ENCODE peak calls at places on chromosomes 1 and 21, in six cellular contexts. One of them, this sample, is unnamed.

GRCh38 chr1:114075546-114076249 is 78.0 kb downstream of the SYT6 start:
- DNase-seq in DND-41: no peak
- DNase-seq in fibroblast of lung: no peak
- DNase-seq in K562: no peak
- DNase-seq in hepatocyte: no peak
- DNase-seq in GM23338: peak; percentile 46
- DNase-seq in this sample: peak; percentile 18

GRCh38 chr1:175834597-175834996 is 91.2 kb upstream of the TNR start:
- DNase-seq in GM23338: no peak
- DNase-seq in DND-41: no peak
- DNase-seq in fibroblast of lung: no peak
- DNase-seq in K562: no peak
- DNase-seq in hepatocyte: no peak
- DNase-seq in this sample: no peak

GRCh38 chr1:229756666-229757065 is 130.6 kb downstream of the URB2 start:
- DNase-seq in DND-41: no peak
- DNase-seq in K562: no peak
- DNase-seq in GM23338: no peak
- DNase-seq in fibroblast of lung: peak; percentile 92
- DNase-seq in hepatocyte: no peak
- DNase-seq in this sample: no peak

GRCh38 chr1:54227091-54227602 is 27.2 kb downstream of the MRPL37 start:
- DNase-seq in GM23338: no peak
- DNase-seq in DND-41: no peak
- DNase-seq in K562: no peak
- DNase-seq in fibroblast of lung: peak; percentile 75
- DNase-seq in hepatocyte: peak; percentile 66
- DNase-seq in this sample: no peak

GRCh38 chr1:16204634-16205332 is 7.7 kb downstream of the ARHGEF19 start:
- DNase-seq in hepatocyte: peak; percentile 64
- DNase-seq in fibroblast of lung: no peak
- DNase-seq in GM23338: peak; percentile 73
- DNase-seq in K562: peak; percentile 46
- DNase-seq in DND-41: peak; percentile 52
- DNase-seq in this sample: peak; percentile 77

GRCh38 chr1:230199034-230199433 is 132.0 kb downstream of the GALNT2 start:
- DNase-seq in GM23338: no peak
- DNase-seq in hepatocyte: no peak
- DNase-seq in DND-41: no peak
- DNase-seq in K562: no peak
- DNase-seq in fibroblast of lung: no peak
- DNase-seq in this sample: no peak

GRCh38 chr1:153608742-153609584 is 4.0 kb downstream of the S100A16 start:
- DNase-seq in fibroblast of lung: peak; percentile 95
- DNase-seq in GM23338: peak; percentile 83
- DNase-seq in K562: peak; percentile 94
- DNase-seq in DND-41: no peak
- DNase-seq in hepatocyte: peak; percentile 79
- DNase-seq in this sample: peak; percentile 77

GRCh38 chr1:69191280-69191679 is 376.4 kb upstream of the LRRC7 start:
- DNase-seq in DND-41: no peak
- DNase-seq in hepatocyte: no peak
- DNase-seq in fibroblast of lung: peak; percentile 39
- DNase-seq in K562: no peak
- DNase-seq in GM23338: no peak
- DNase-seq in this sample: no peak

GRCh38 chr1:58618303-58618702 is 41.3 kb upstream of the TACSTD2 start:
- DNase-seq in K562: no peak
- DNase-seq in hepatocyte: peak; percentile 67
- DNase-seq in DND-41: no peak
- DNase-seq in GM23338: no peak
- DNase-seq in fibroblast of lung: peak; percentile 95
- DNase-seq in this sample: no peak

GRCh38 chr21:26512664-26513063 is 60.4 kb downstream of the CYYR1 start:
- DNase-seq in DND-41: no peak
- DNase-seq in hepatocyte: no peak
- DNase-seq in GM23338: peak; percentile 34
- DNase-seq in K562: no peak
- DNase-seq in fibroblast of lung: peak; percentile 1
- DNase-seq in this sample: no peak

GRCh38 chr1:90357980-90358379 is 359.1 kb downstream of the BARHL2 start:
- DNase-seq in K562: no peak
- DNase-seq in DND-41: no peak
- DNase-seq in GM23338: no peak
- DNase-seq in hepatocyte: no peak
- DNase-seq in fibroblast of lung: no peak
- DNase-seq in this sample: no peak

GRCh38 chr1:226664413-226665101 is 74.5 kb downstream of the ITPKB start:
- DNase-seq in fibroblast of lung: peak; percentile 93
- DNase-seq in K562: no peak
- DNase-seq in GM23338: no peak
- DNase-seq in hepatocyte: peak; percentile 45
- DNase-seq in DND-41: no peak
- DNase-seq in this sample: no peak

GRCh38 chr1:54165146-54165545 is 12.3 kb upstream of the CDCP2 start:
- DNase-seq in fibroblast of lung: no peak
- DNase-seq in hepatocyte: no peak
- DNase-seq in GM23338: peak; percentile 20
- DNase-seq in K562: no peak
- DNase-seq in DND-41: no peak
- DNase-seq in this sample: no peak

GRCh38 chr1:200314085-200314750 is 95.6 kb downstream of the ZNF281 start:
- DNase-seq in hepatocyte: no peak
- DNase-seq in K562: no peak
- DNase-seq in DND-41: no peak
- DNase-seq in GM23338: no peak
- DNase-seq in fibroblast of lung: peak; percentile 78
- DNase-seq in this sample: no peak

GRCh38 chr1:108327534-108328462 is 83.9 kb upstream of the NBPF4 start:
- DNase-seq in fibroblast of lung: no peak
- DNase-seq in GM23338: peak; percentile 52
- DNase-seq in DND-41: no peak
- DNase-seq in hepatocyte: no peak
- DNase-seq in K562: no peak
- DNase-seq in this sample: peak; percentile 56

GRCh38 chr21:17501107-17502006 is 11.5 kb upstream of the CXADR start:
- DNase-seq in hepatocyte: peak; percentile 31
- DNase-seq in GM23338: no peak
- DNase-seq in DND-41: no peak
- DNase-seq in fibroblast of lung: no peak
- DNase-seq in K562: no peak
- DNase-seq in this sample: no peak

DNA sequence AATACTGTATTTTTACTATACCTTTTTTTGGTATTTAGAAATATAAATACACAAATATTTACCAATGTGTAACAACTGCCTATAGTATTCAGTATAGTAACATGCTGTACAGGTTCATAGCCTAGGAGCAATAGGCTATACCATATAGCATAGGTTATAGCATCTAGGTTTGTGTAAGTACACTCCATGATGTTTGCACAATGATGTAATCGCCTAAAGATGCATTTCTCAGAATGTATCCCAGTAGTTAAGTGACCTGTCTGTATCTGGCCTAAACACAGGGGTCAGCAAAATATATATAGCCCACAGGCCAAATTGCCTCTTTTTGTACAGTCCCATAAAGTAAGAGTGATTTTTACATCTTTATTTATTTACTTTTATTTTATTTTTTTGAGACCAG is 24.2 kb downstream of the ZBTB8OS start:
- DNase-seq in K562: no peak
- DNase-seq in GM23338: no peak
- DNase-seq in hepatocyte: no peak
- DNase-seq in DND-41: no peak
- DNase-seq in fibroblast of lung: no peak
- DNase-seq in this sample: no peak
- H3K79me2 ChIP-seq in K562: no peaks in the 10 kb centered on the region
- H3K79me2 ChIP-seq in GM23338: peaks cover 7% of the 10 kb centered on the region
- H3K79me2 ChIP-seq in hepatocyte: peaks cover 4% of the 10 kb centered on the region
- H3K79me2 ChIP-seq in DND-41: no peaks in the 10 kb centered on the region
- H3K79me2 ChIP-seq in fibroblast of lung: no peaks in the 10 kb centered on the region
- H3K79me2 ChIP-seq in this sample: peaks cover 6% of the 10 kb centered on the region

GRCh38 chr1:205343431-205344009 is 13.2 kb downstream of the KLHDC8A start:
- DNase-seq in K562: peak; percentile 34
- DNase-seq in DND-41: no peak
- DNase-seq in GM23338: peak; percentile 78
- DNase-seq in fibroblast of lung: no peak
- DNase-seq in hepatocyte: peak; percentile 65
- DNase-seq in this sample: peak; percentile 68
- H2AFZ ChIP-seq in K562: no peak overlapping the region
- H2AFZ ChIP-seq in DND-41: no peak overlapping the region
- H2AFZ ChIP-seq in GM23338: peak overlapping the region; percentile 97
- H2AFZ ChIP-seq in fibroblast of lung: no peak overlapping the region
- H2AFZ ChIP-seq in hepatocyte: peak overlapping the region; percentile 63
- H2AFZ ChIP-seq in this sample: peak overlapping the region; percentile 46

GRCh38 chr1:183038333-183038876 is 15.2 kb downstream of the LAMC1 start:
- DNase-seq in fibroblast of lung: no peak
- DNase-seq in GM23338: no peak
- DNase-seq in DND-41: no peak
- DNase-seq in K562: no peak
- DNase-seq in hepatocyte: no peak
- DNase-seq in this sample: no peak
- H3K36me3 ChIP-seq in fibroblast of lung: no peaks in the 10 kb centered on the region
- H3K36me3 ChIP-seq in GM23338: no peaks in the 10 kb centered on the region
- H3K36me3 ChIP-seq in DND-41: no peaks in the 10 kb centered on the region
- H3K36me3 ChIP-seq in K562: no peaks in the 10 kb centered on the region
- H3K36me3 ChIP-seq in hepatocyte: no peaks in the 10 kb centered on the region
- H3K36me3 ChIP-seq in this sample: no peaks in the 10 kb centered on the region

GRCh38 chr1:21329209-21329844 is 39.1 kb upstream of the ECE1 start:
- DNase-seq in DND-41: no peak
- DNase-seq in hepatocyte: peak; percentile 90
- DNase-seq in GM23338: peak; percentile 73
- DNase-seq in K562: no peak
- DNase-seq in fibroblast of lung: no peak
- DNase-seq in this sample: no peak
- H3K79me2 ChIP-seq in DND-41: peaks cover 4% of the 10 kb centered on the region
- H3K79me2 ChIP-seq in hepatocyte: peaks cover 82% of the 10 kb centered on the region
- H3K79me2 ChIP-seq in GM23338: peaks cover 33% of the 10 kb centered on the region
- H3K79me2 ChIP-seq in K562: peaks cover 4% of the 10 kb centered on the region
- H3K79me2 ChIP-seq in fibroblast of lung: peaks cover 71% of the 10 kb centered on the region
- H3K79me2 ChIP-seq in this sample: no peaks in the 10 kb centered on the region

DNA sequence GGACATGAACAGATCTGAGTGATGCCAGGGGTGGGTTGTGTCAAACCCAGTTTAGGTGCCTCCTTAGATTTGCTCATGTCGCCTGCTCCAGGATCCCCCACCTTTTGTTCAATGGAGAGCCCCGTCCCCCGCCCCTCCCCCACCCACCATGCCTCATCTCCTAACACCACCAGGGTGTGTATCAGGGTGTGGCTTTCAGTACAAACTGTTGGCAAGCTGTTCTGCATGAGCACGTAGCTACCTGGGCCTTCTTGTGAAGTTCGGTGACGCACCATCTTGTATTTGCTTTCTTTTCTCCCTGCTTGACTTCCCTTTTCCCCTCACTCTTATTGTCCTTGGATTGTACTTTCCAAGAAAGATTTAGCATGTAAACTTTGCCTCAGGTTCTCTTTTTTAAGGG is 94.8 kb downstream of the EBNA1BP2 start:
- DNase-seq in GM23338: peak; percentile 39
- DNase-seq in K562: peak; percentile 53
- DNase-seq in DND-41: no peak
- DNase-seq in hepatocyte: no peak
- DNase-seq in fibroblast of lung: no peak
- DNase-seq in this sample: peak; percentile 10
- H2AFZ ChIP-seq in GM23338: peak overlapping the region; percentile 6
- H2AFZ ChIP-seq in K562: peak overlapping the region; percentile 40
- H2AFZ ChIP-seq in DND-41: no peak overlapping the region
- H2AFZ ChIP-seq in hepatocyte: no peak overlapping the region
- H2AFZ ChIP-seq in fibroblast of lung: no peak overlapping the region
- H2AFZ ChIP-seq in this sample: peak overlapping the region; percentile 19

GRCh38 chr1:188355847-188356246 is 1527.1 kb downstream of the PLA2G4A start:
- DNase-seq in fibroblast of lung: no peak
- DNase-seq in K562: no peak
- DNase-seq in hepatocyte: no peak
- DNase-seq in GM23338: no peak
- DNase-seq in DND-41: no peak
- DNase-seq in this sample: no peak
- H3K36me3 ChIP-seq in fibroblast of lung: no peaks in the 10 kb centered on the region
- H3K36me3 ChIP-seq in K562: no peaks in the 10 kb centered on the region
- H3K36me3 ChIP-seq in hepatocyte: no peaks in the 10 kb centered on the region
- H3K36me3 ChIP-seq in GM23338: no peaks in the 10 kb centered on the region
- H3K36me3 ChIP-seq in DND-41: no peaks in the 10 kb centered on the region
- H3K36me3 ChIP-seq in this sample: no peaks in the 10 kb centered on the region